ENCODE peak calls at places on chromosomes 4 and X, in ten cellular contexts. One of them, this sample, is unnamed.

GRCh38 chr4:55247521-55247920 is 98.5 kb upstream of the SRD5A3 start:
- DNase-seq in breast epithelium: no peak
- DNase-seq in suprapubic skin: no peak
- DNase-seq in GM12891: no peak
- DNase-seq in spleen: no peak
- DNase-seq in HCT116: no peak
- DNase-seq in stomach: no peak
- DNase-seq in HL-60: no peak
- DNase-seq in Panc1: no peak
- DNase-seq in transverse colon: no peak
- DNase-seq in this sample: peak

GRCh38 chrX:134520860-134521390 is 61.0 kb downstream of the HPRT1 start:
- DNase-seq in breast epithelium: no peak
- DNase-seq in suprapubic skin: no peak
- DNase-seq in GM12891: peak
- DNase-seq in spleen: no peak
- DNase-seq in HCT116: peak
- DNase-seq in stomach: no peak
- DNase-seq in HL-60: peak
- DNase-seq in Panc1: no peak
- DNase-seq in transverse colon: peak
- DNase-seq in this sample: peak

GRCh38 chr4:106929248-106929647 is 106.9 kb downstream of the DKK2 start:
- DNase-seq in breast epithelium: no peak
- DNase-seq in suprapubic skin: no peak
- DNase-seq in GM12891: no peak
- DNase-seq in spleen: no peak
- DNase-seq in HCT116: no peak
- DNase-seq in stomach: no peak
- DNase-seq in HL-60: no peak
- DNase-seq in Panc1: no peak
- DNase-seq in transverse colon: no peak
- DNase-seq in this sample: no peak

GRCh38 chr4:159400782-159401712 is 298.2 kb downstream of the RAPGEF2 start:
- DNase-seq in breast epithelium: no peak
- DNase-seq in suprapubic skin: no peak
- DNase-seq in GM12891: no peak
- DNase-seq in spleen: no peak
- DNase-seq in HCT116: no peak
- DNase-seq in stomach: no peak
- DNase-seq in HL-60: peak
- DNase-seq in Panc1: no peak
- DNase-seq in transverse colon: no peak
- DNase-seq in this sample: no peak

GRCh38 chr4:67764183-67764582 is 10.0 kb upstream of the GNRHR start:
- DNase-seq in breast epithelium: no peak
- DNase-seq in suprapubic skin: no peak
- DNase-seq in GM12891: no peak
- DNase-seq in spleen: no peak
- DNase-seq in HCT116: no peak
- DNase-seq in stomach: no peak
- DNase-seq in HL-60: no peak
- DNase-seq in Panc1: no peak
- DNase-seq in transverse colon: no peak
- DNase-seq in this sample: no peak

GRCh38 chrX:77003956-77004355 is 443.2 kb upstream of the FGF16 start:
- DNase-seq in breast epithelium: no peak
- DNase-seq in suprapubic skin: no peak
- DNase-seq in GM12891: no peak
- DNase-seq in spleen: no peak
- DNase-seq in HCT116: no peak
- DNase-seq in stomach: no peak
- DNase-seq in HL-60: no peak
- DNase-seq in Panc1: no peak
- DNase-seq in transverse colon: no peak
- DNase-seq in this sample: no peak

GRCh38 chr4:26574563-26574962 is 9.3 kb upstream of the TBC1D19 start:
- DNase-seq in breast epithelium: no peak
- DNase-seq in suprapubic skin: no peak
- DNase-seq in GM12891: no peak
- DNase-seq in spleen: no peak
- DNase-seq in HCT116: no peak
- DNase-seq in stomach: no peak
- DNase-seq in HL-60: no peak
- DNase-seq in Panc1: no peak
- DNase-seq in transverse colon: no peak
- DNase-seq in this sample: no peak

GRCh38 chr4:41656572-41657301 is 91.8 kb downstream of the PHOX2B start:
- DNase-seq in breast epithelium: no peak
- DNase-seq in suprapubic skin: no peak
- DNase-seq in GM12891: no peak
- DNase-seq in spleen: no peak
- DNase-seq in HCT116: no peak
- DNase-seq in stomach: peak
- DNase-seq in HL-60: no peak
- DNase-seq in Panc1: no peak
- DNase-seq in transverse colon: no peak
- DNase-seq in this sample: no peak

GRCh38 chr4:152501846-152502536 is 33.9 kb downstream of the FBXW7 start:
- DNase-seq in breast epithelium: no peak
- DNase-seq in suprapubic skin: no peak
- DNase-seq in GM12891: no peak
- DNase-seq in spleen: no peak
- DNase-seq in HCT116: no peak
- DNase-seq in stomach: no peak
- DNase-seq in HL-60: no peak
- DNase-seq in Panc1: no peak
- DNase-seq in transverse colon: no peak
- DNase-seq in this sample: no peak

GRCh38 chr4:117971406-117971805 is 62.9 kb upstream of the NDST3 start:
- DNase-seq in breast epithelium: no peak
- DNase-seq in suprapubic skin: no peak
- DNase-seq in GM12891: no peak
- DNase-seq in spleen: no peak
- DNase-seq in HCT116: no peak
- DNase-seq in stomach: no peak
- DNase-seq in HL-60: no peak
- DNase-seq in Panc1: no peak
- DNase-seq in transverse colon: no peak
- DNase-seq in this sample: no peak

GRCh38 chr4:13248621-13249298 is 235.4 kb downstream of the RAB28 start:
- DNase-seq in breast epithelium: no peak
- DNase-seq in suprapubic skin: no peak
- DNase-seq in GM12891: no peak
- DNase-seq in spleen: no peak
- DNase-seq in HCT116: peak
- DNase-seq in stomach: no peak
- DNase-seq in HL-60: no peak
- DNase-seq in Panc1: no peak
- DNase-seq in transverse colon: no peak
- DNase-seq in this sample: no peak

GRCh38 chrX:43176686-43177085 is 398.7 kb upstream of the PPP1R2C start:
- DNase-seq in breast epithelium: no peak
- DNase-seq in suprapubic skin: no peak
- DNase-seq in GM12891: no peak
- DNase-seq in spleen: no peak
- DNase-seq in HCT116: no peak
- DNase-seq in stomach: no peak
- DNase-seq in HL-60: no peak
- DNase-seq in Panc1: no peak
- DNase-seq in transverse colon: no peak
- DNase-seq in this sample: no peak

GRCh38 chr4:8777320-8778196 is 94.1 kb downstream of the HMX1 start:
- DNase-seq in breast epithelium: no peak
- DNase-seq in suprapubic skin: no peak
- DNase-seq in GM12891: no peak
- DNase-seq in spleen: peak
- DNase-seq in HCT116: no peak
- DNase-seq in stomach: no peak
- DNase-seq in HL-60: no peak
- DNase-seq in Panc1: no peak
- DNase-seq in transverse colon: no peak
- DNase-seq in this sample: no peak

GRCh38 chrX:21176927-21177571 is 197.2 kb upstream of the CNKSR2 start:
- DNase-seq in breast epithelium: no peak
- DNase-seq in suprapubic skin: no peak
- DNase-seq in GM12891: no peak
- DNase-seq in spleen: no peak
- DNase-seq in HCT116: no peak
- DNase-seq in stomach: no peak
- DNase-seq in HL-60: no peak
- DNase-seq in Panc1: no peak
- DNase-seq in transverse colon: no peak
- DNase-seq in this sample: no peak

GRCh38 chr4:139819082-139819481 is 153.5 kb downstream of the MGST2 start:
- DNase-seq in breast epithelium: no peak
- DNase-seq in suprapubic skin: no peak
- DNase-seq in GM12891: no peak
- DNase-seq in spleen: no peak
- DNase-seq in HCT116: no peak
- DNase-seq in stomach: no peak
- DNase-seq in HL-60: no peak
- DNase-seq in Panc1: no peak
- DNase-seq in transverse colon: no peak
- DNase-seq in this sample: no peak

GRCh38 chr4:139814285-139815015 is 148.8 kb downstream of the MGST2 start:
- DNase-seq in breast epithelium: no peak
- DNase-seq in suprapubic skin: no peak
- DNase-seq in GM12891: no peak
- DNase-seq in spleen: no peak
- DNase-seq in HCT116: no peak
- DNase-seq in stomach: no peak
- DNase-seq in HL-60: no peak
- DNase-seq in Panc1: no peak
- DNase-seq in transverse colon: no peak
- DNase-seq in this sample: peak

GRCh38 chr4:139817657-139818452 is 152.2 kb downstream of the MGST2 start:
- DNase-seq in breast epithelium: no peak
- DNase-seq in suprapubic skin: no peak
- DNase-seq in GM12891: no peak
- DNase-seq in spleen: no peak
- DNase-seq in HCT116: no peak
- DNase-seq in stomach: no peak
- DNase-seq in HL-60: no peak
- DNase-seq in Panc1: no peak
- DNase-seq in transverse colon: no peak
- DNase-seq in this sample: no peak

GRCh38 chr4:139816856-139817255 is 151.2 kb downstream of the MGST2 start:
- DNase-seq in breast epithelium: no peak
- DNase-seq in suprapubic skin: no peak
- DNase-seq in GM12891: no peak
- DNase-seq in spleen: no peak
- DNase-seq in HCT116: no peak
- DNase-seq in stomach: no peak
- DNase-seq in HL-60: no peak
- DNase-seq in Panc1: no peak
- DNase-seq in transverse colon: no peak
- DNase-seq in this sample: no peak

GRCh38 chr4:139815646-139816601 is 150.3 kb downstream of the MGST2 start:
- DNase-seq in breast epithelium: no peak
- DNase-seq in suprapubic skin: peak
- DNase-seq in GM12891: no peak
- DNase-seq in spleen: no peak
- DNase-seq in HCT116: no peak
- DNase-seq in stomach: no peak
- DNase-seq in HL-60: no peak
- DNase-seq in Panc1: no peak
- DNase-seq in transverse colon: peak
- DNase-seq in this sample: peak
- TF ChIP-seq POLR2AphosphoS5 in breast epithelium: no peak
- TF ChIP-seq POLR2AphosphoS5 in suprapubic skin: no peak
- TF ChIP-seq POLR2AphosphoS5 in GM12891: no peak
- TF ChIP-seq POLR2AphosphoS5 in spleen: no peak
- TF ChIP-seq POLR2AphosphoS5 in HCT116: no peak
- TF ChIP-seq POLR2AphosphoS5 in stomach: no peak
- TF ChIP-seq POLR2AphosphoS5 in HL-60: no peak
- TF ChIP-seq POLR2AphosphoS5 in Panc1: no peak
- TF ChIP-seq POLR2AphosphoS5 in transverse colon: peak
- TF ChIP-seq POLR2AphosphoS5 in this sample: peak

GRCh38 chr4:1712216-1713002 is at the start of gene SLBP:
- DNase-seq in breast epithelium: peak
- DNase-seq in suprapubic skin: peak
- DNase-seq in GM12891: peak
- DNase-seq in spleen: peak
- DNase-seq in HCT116: peak
- DNase-seq in stomach: peak
- DNase-seq in HL-60: peak
- DNase-seq in Panc1: no peak
- DNase-seq in transverse colon: peak
- DNase-seq in this sample: peak
- TF ChIP-seq POLR2AphosphoS5 in breast epithelium: peak
- TF ChIP-seq POLR2AphosphoS5 in suprapubic skin: no peak
- TF ChIP-seq POLR2AphosphoS5 in GM12891: peak
- TF ChIP-seq POLR2AphosphoS5 in spleen: peak
- TF ChIP-seq POLR2AphosphoS5 in HCT116: peak
- TF ChIP-seq POLR2AphosphoS5 in stomach: peak
- TF ChIP-seq POLR2AphosphoS5 in HL-60: peak
- TF ChIP-seq POLR2AphosphoS5 in Panc1: peak
- TF ChIP-seq POLR2AphosphoS5 in transverse colon: peak
- TF ChIP-seq POLR2AphosphoS5 in this sample: peak

DNA sequence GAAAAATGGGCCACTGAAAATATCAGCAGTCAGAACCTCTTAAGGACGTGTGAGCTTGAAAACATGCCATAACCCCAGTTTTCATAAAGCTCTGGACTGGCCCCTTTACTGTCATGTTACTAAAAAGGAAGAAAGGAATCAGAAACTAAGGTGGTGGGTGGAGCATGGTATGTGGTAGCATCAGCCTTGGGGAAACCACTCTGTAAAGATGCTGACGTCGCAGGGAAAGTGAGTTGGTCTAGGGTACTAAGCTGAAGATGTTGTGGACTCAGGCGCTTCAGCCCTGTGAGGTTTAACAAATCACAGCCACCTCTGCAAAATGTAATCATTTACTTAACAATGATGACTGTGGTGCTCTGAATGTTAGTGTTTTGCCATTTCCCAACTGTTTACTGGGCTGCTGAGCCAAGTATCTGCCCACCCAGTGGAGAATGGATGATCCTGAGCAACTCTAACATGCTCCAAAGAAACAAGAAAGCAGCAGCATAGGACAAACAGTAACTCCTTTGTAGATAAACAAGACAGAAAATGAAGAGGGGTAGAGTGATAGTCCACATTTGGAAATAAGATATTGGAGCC is 33.4 kb downstream of the C4orf54 start:
- DNase-seq in breast epithelium: no peak
- DNase-seq in suprapubic skin: no peak
- DNase-seq in GM12891: no peak
- DNase-seq in spleen: no peak
- DNase-seq in HCT116: no peak
- DNase-seq in stomach: no peak
- DNase-seq in HL-60: no peak
- DNase-seq in Panc1: no peak
- DNase-seq in transverse colon: no peak
- DNase-seq in this sample: no peak
- TF ChIP-seq POLR2AphosphoS5 in breast epithelium: no peak
- TF ChIP-seq POLR2AphosphoS5 in suprapubic skin: no peak
- TF ChIP-seq POLR2AphosphoS5 in GM12891: no peak
- TF ChIP-seq POLR2AphosphoS5 in spleen: no peak
- TF ChIP-seq POLR2AphosphoS5 in HCT116: no peak
- TF ChIP-seq POLR2AphosphoS5 in stomach: no peak
- TF ChIP-seq POLR2AphosphoS5 in HL-60: no peak
- TF ChIP-seq POLR2AphosphoS5 in Panc1: no peak
- TF ChIP-seq POLR2AphosphoS5 in transverse colon: peak
- TF ChIP-seq POLR2AphosphoS5 in this sample: no peak

GRCh38 chr4:84176061-84176460 is 323.0 kb downstream of the NKX6-1 start:
- DNase-seq in breast epithelium: no peak
- DNase-seq in suprapubic skin: no peak
- DNase-seq in GM12891: no peak
- DNase-seq in spleen: no peak
- DNase-seq in HCT116: no peak
- DNase-seq in stomach: no peak
- DNase-seq in HL-60: no peak
- DNase-seq in Panc1: no peak
- DNase-seq in transverse colon: no peak
- DNase-seq in this sample: no peak
- TF ChIP-seq POLR2AphosphoS5 in breast epithelium: no peak
- TF ChIP-seq POLR2AphosphoS5 in suprapubic skin: no peak
- TF ChIP-seq POLR2AphosphoS5 in GM12891: no peak
- TF ChIP-seq POLR2AphosphoS5 in spleen: no peak
- TF ChIP-seq POLR2AphosphoS5 in HCT116: no peak
- TF ChIP-seq POLR2AphosphoS5 in stomach: no peak
- TF ChIP-seq POLR2AphosphoS5 in HL-60: no peak
- TF ChIP-seq POLR2AphosphoS5 in Panc1: no peak
- TF ChIP-seq POLR2AphosphoS5 in transverse colon: no peak
- TF ChIP-seq POLR2AphosphoS5 in this sample: no peak

This sample was measured in endothelial cell of umbilical vein.